ENCODE peak calls at places on chromosomes 1 and 21, in five cellular contexts. B is fibroblast of mammary gland, V is psoas muscle, Z is stomach, S is DND-41. Y is an unnamed sample.

GRCh38 chr1:13823126-13823880 is 123.3 kb downstream of the PRDM2 start:
- DNase-seq in B (no peak), S (no peak), V (no peak), Z (no peak), Y (no peak)

GRCh38 chr1:51973587-51974474 is 16.7 kb downstream of the RAB3B start:
- DNase-seq in B (peak), V (no peak), S (no peak), Z (no peak), Y (no peak)

GRCh38 chr1:168821434-168821833 is 92.4 kb upstream of the DPT start:
- DNase-seq in B (no peak), S (no peak), V (no peak), Z (no peak), Y (no peak)

GRCh38 chr21:28283652-28284490 is 708.8 kb downstream of the LTN1 start:
- DNase-seq in S (no peak), V (no peak), Z (no peak), B (peak), Y (peak)

GRCh38 chr1:51741121-51741681 is 124.3 kb downstream of the OSBPL9 start:
- DNase-seq in B (no peak), Z (no peak), S (no peak), V (no peak), Y (no peak)

GRCh38 chr1:62022348-62022747 is 172.3 kb upstream of the L1TD1 start:
- DNase-seq in Z (no peak), B (no peak), V (no peak), S (no peak), Y (no peak)

GRCh38 chr1:28553229-28553930 is 495 bp downstream of the TRNAU1AP start:
- DNase-seq in V (peak), S (peak), Z (peak), B (peak), Y (peak)

GRCh38 chr1:111407297-111407696 is 20.2 kb downstream of the OVGP1 start:
- DNase-seq in S (no peak), Z (no peak), V (no peak), B (no peak), Y (no peak)

GRCh38 chr1:44546403-44547053 is 127.8 kb downstream of the TMEM53 start:
- DNase-seq in B (no peak), S (no peak), Z (no peak), V (no peak), Y (no peak)

GRCh38 chr1:220734571-220735326 is 13.4 kb upstream of the MTARC2 start:
- DNase-seq in B (peak), S (no peak), Z (no peak), V (no peak), Y (peak)

GRCh38 chr1:155794605-155795265 is 62.3 kb downstream of the GON4L start:
- DNase-seq in Z (no peak), B (no peak), S (no peak), V (no peak), Y (no peak)

GRCh38 chr21:26506951-26507350 is 66.1 kb downstream of the CYYR1 start:
- DNase-seq in S (no peak), B (peak), V (no peak), Z (no peak), Y (peak)

GRCh38 chr1:27137544-27138075 is 17.3 kb downstream of the SLC9A1 start:
- DNase-seq in B (no peak), S (no peak), V (no peak), Z (peak), Y (peak)

GRCh38 chr21:43740497-43741156 is 21.7 kb downstream of the PDXK start:
- DNase-seq in S (no peak), B (peak), Z (peak), V (no peak), Y (peak)

GRCh38 chr1:169062152-169062551 is 44.3 kb upstream of the ATP1B1 start:
- DNase-seq in B (no peak), S (no peak), V (no peak), Z (no peak), Y (no peak)

GRCh38 chr21:18722193-18722592 is 318.6 kb upstream of the TMPRSS15 start:
- DNase-seq in V (no peak), S (no peak), Z (no peak), B (no peak), Y (no peak)

GRCh38 chr1:118627435-118627834 is 360.7 kb downstream of the TBX15 start:
- DNase-seq in Z (no peak), B (peak), V (no peak), S (no peak), Y (peak)

GRCh38 chr1:2478100-2478499 is 2.0 kb downstream of the PLCH2 start:
- DNase-seq in Z (peak), S (no peak), V (no peak), B (no peak), Y (no peak)

GRCh38 chr1:228405200-228405978 is 1.2 kb downstream of the TRIM11 start:
- DNase-seq in V (no peak), Z (no peak), B (peak), S (no peak), Y (peak)

GRCh38 chr1:65882091-65882490 is 89.4 kb downstream of the PDE4B start:
- DNase-seq in Z (no peak), V (no peak), B (no peak), S (no peak), Y (no peak)

GRCh38 chr1:41751804-41752513 is 166.8 kb downstream of the HIVEP3 start:
- DNase-seq in Z (no peak), V (no peak), S (no peak), B (peak), Y (no peak)

GRCh38 chr21:45699251-45699942 is 55.9 kb downstream of the PCBP3 start:
- DNase-seq in S (peak), V (no peak), B (peak), Z (no peak), Y (no peak)

GRCh38 chr1:216599851-216600250 is 123.4 kb downstream of the ESRRG start:
- DNase-seq in B (no peak), Z (no peak), V (no peak), S (no peak), Y (no peak)

GRCh38 chr21:32359719-32360260 is 33.0 kb downstream of the URB1 start:
- DNase-seq in B (peak), V (no peak), S (no peak), Z (no peak), Y (peak)

GRCh38 chr21:43585924-43586411 is 73.3 kb downstream of the HSF2BP start:
- DNase-seq in Z (peak), V (no peak), B (peak), S (no peak), Y (peak)

GRCh38 chr1:247330548-247331171 is 1.0 kb downstream of the ZNF496 start:
- DNase-seq in V (no peak), Z (no peak), B (no peak), S (no peak), Y (no peak)

GRCh38 chr1:88983791-88984552 is 8.5 kb downstream of the KYAT3 start:
- DNase-seq in B (peak), Z (no peak), S (peak), V (no peak), Y (peak)

GRCh38 chr1:48674641-48675040 is 102.0 kb downstream of the BEND5 start:
- DNase-seq in S (no peak), V (no peak), Z (no peak), B (peak), Y (peak)

GRCh38 chr1:3226191-3226590 is 157.2 kb downstream of the PRDM16 start:
- DNase-seq in V (no peak), B (no peak), S (no peak), Z (no peak), Y (no peak)

GRCh38 chr1:21297975-21298374 is 7.7 kb upstream of the ECE1 start:
- DNase-seq in V (peak), Z (no peak), B (peak), S (no peak), Y (peak)

GRCh38 chr1:1296070-1297061 is 11.4 kb downstream of the ACAP3 start:
- DNase-seq in B (no peak), S (no peak), V (no peak), Z (no peak), Y (no peak)

GRCh38 chr1:247857069-247857985 is at the start of gene TRIM58:
- DNase-seq in S (no peak), B (no peak), Z (peak), V (no peak), Y (no peak)

GRCh38 chr1:234772345-234773147 is 162.6 kb upstream of the IRF2BP2 start:
- DNase-seq in Z (peak), V (peak), B (peak), S (peak), Y (peak)
- H3K4me3 ChIP-seq in Z (no peak), V (peak), B (no peak), S (no peak), Y (no peak)

GRCh38 chr1:182630586-182630985 is 26.4 kb upstream of the RGS16 start:
- DNase-seq in Z (no peak), V (no peak), B (no peak), S (no peak), Y (no peak)

GRCh38 chr1:182633031-182633430 is 28.8 kb upstream of the RGS16 start:
- DNase-seq in B (no peak), V (no peak), Z (no peak), S (no peak), Y (no peak)

GRCh38 chr1:182629674-182630073 is 25.5 kb upstream of the RGS16 start:
- DNase-seq in B (no peak), Z (no peak), S (peak), V (no peak), Y (no peak)

GRCh38 chr1:182631954-182632353 is 27.8 kb upstream of the RGS16 start:
- DNase-seq in Z (no peak), S (no peak), V (no peak), B (no peak), Y (no peak)

DNA sequence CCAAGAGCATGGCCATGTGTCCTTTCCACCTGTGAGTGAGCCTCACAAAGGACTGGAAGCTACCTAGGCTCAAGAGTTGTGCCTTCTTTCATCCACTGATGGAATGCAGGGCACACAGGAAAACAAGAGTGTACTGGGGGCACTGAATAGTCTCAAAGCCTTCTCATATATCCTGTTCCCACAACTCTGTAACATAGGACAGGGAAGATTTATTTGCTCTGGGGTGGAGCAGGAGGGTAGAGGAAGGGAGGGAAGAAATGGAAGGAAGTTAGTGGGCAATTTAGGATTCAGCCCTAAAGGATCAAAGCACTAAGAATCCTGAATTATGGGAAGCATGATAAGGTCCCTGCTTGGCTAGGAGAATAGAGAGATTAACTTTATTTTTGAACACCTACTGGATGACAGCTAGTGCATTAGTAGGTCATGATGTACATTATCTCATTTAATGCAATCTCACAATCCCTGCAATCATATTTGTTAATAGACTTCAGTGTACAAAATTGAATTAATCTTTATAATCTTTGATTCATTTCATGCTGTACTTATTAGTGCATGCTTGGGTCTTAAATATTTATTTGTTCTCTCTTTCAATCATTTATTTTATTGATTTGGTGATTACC is 27.0 kb upstream of the RGS16 start:
- DNase-seq in Z (no peak), B (no peak), V (no peak), S (no peak), Y (no peak)
- TF ChIP-seq CTCF in Z (no peak), B (no peak), V (no peak), S (no peak), Y (no peak)

DNA sequence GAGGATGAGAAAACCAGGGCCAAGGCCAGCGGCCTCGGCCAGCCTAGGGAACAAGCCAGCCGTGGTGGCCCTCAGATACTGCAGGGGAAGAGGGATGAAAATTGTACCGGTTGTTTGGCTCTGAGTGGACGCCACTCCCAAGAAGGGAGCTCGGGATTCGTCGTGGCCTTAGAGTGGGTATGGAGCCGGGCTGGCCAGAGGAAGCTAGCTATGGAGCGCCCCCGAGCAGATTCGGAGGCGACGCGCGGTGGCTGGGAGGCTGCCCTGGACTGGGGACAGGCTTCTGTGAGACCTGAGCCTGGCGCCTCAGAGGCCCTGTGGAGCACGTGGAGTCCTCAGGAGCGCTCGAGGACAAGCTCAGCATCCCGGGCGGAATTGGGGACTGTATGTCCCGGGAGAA is 2.7 kb downstream of the PRRX1 start:
- DNase-seq in Z (no peak), S (no peak), V (peak), B (no peak), Y (no peak)
- H3K4me3 ChIP-seq in Z (no peak), S (no peak), V (peak), B (peak), Y (no peak)

GRCh38 chr1:224168859-224169380 is 14.1 kb upstream of the DEGS1 start:
- DNase-seq in S (peak), V (no peak), Z (no peak), B (peak), Y (peak)
- TF ChIP-seq CTCF in S (no peak), V (no peak), Z (no peak), B (no peak), Y (no peak)

DNA sequence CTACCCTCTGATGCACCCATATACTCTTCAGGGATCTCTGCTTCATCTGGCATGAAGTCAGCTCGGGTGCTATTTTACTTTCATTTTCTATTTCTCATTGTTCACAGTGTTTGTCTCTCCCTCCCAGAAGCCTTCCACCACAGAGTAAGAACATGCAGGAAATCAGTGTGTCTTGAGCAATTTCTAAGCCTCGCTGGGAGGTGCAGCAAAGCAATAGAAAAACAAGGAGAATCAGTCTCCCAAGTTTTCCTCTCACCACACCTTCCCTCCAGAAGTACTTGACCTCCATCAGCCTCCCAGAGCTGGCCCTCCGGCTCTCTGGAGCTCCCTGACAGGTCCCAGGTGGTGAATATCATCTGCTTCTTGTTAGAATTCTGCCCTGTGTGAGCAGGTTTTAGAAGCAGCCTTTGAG is 594.7 kb upstream of the CAMK1G start:
- DNase-seq in V (no peak), Z (no peak), B (peak), S (peak), Y (peak)
- H3K4me3 ChIP-seq in V (peak), Z (peak), B (no peak), S (peak), Y (peak)

GRCh38 chr1:160124709-160125478 is 9.3 kb downstream of the ATP1A2 start:
- DNase-seq in Z (no peak), S (no peak), B (peak), V (no peak), Y (peak)
- TF ChIP-seq CTCF in Z (no peak), S (no peak), B (peak), V (no peak), Y (peak)

DNA sequence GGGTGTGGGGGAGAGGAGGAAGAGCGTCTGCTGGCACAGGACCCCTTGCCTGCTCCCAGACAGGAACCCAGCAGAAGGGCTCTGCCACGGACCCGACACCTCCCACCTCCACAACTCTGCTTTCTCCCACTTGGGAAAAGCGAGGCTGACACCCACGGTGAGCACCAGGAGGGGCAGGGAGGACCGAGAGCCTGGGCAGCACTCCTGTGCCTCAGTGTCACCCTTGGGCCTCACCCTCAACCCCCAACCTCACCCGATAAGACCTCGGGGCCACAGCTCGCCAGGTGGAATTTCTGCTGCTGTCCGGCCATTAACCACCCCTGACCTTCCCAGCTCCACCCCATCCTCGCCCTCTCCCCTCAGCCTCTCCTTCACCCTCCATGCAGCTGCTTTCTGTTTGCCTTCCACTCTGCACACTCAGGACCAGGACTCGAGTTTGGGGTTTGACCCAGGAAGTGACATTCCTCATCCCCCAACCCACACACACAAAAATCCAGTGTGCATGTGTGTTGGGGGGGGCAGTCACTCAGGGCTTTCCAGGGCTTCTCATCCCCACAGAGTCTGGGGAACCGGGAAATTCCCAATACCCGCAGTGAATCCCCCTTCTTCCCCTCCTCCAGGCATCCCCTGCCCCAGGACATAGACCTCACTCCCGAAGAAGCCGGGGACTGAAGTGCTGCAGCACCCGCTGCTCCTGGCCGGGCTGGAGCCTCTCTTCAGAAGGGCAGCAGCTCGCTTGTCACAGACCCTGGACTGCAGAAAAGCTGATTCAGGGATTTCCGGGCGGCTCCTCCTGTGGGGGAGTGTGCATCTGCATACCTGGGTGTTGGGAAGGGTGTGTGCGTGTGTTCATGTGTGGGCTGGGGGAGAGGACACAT is 65.8 kb downstream of the SYT2 start:
- DNase-seq in S (no peak), Z (no peak), V (no peak), B (no peak), Y (no peak)
- H3K4me3 ChIP-seq in S (no peak), Z (no peak), V (no peak), B (no peak), Y (no peak)

DNA sequence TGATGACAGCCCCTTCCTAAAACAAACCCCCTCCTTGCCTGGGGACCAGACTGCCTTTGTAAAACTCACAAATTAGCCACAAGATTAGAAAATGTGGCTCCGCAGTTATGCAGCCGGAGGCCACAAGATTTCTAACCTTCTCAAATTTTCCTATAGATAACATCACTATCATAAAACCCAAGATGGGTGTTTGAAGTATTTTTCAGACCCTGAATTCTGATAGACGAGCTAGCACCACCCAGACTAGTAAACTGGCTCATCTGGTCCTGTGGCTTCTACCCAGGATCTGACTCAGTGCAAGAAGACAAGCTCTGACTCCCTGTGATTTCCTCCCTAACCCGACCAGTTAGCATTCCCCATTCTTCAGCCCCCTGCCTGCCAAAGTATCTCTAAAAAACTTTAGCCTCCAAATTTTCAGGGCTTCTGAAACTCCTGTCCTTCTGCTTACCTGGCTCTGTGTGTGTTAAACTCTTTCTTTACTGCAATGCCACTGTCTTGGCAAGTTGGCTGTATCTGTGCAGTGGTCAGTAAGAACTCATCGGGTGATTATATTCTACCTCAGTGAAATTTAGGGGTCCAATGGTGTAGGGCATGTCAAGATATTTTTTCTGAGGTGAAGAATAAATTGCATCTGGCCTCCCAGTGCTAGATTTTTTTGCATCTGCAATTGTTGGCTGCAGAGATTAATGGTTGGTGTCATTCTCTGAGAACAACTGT is 102.1 kb downstream of the S1PR1 start:
- DNase-seq in B (peak), Z (no peak), V (no peak), S (peak), Y (peak)
- TF ChIP-seq CTCF in B (no peak), Z (no peak), V (no peak), S (no peak), Y (no peak)